ENCODE peak calls at places on chromosomes 11 and 22, in nine cellular contexts. One of them, this sample, is unnamed.
A peak's percentile ranks its signal among the peaks of the same experiment; 100 is the strongest.

GRCh38 chr11:73331138-73331916 is 23.3 kb downstream of the ARHGEF17 start:
- DNase-seq in stimulated activated CD4-positive, alpha-beta T cell treated with anti-CD3 and anti-CD28 coated beads, Interleukin-2, amount 100 ng/mL, for 24 hours: no peak
- DNase-seq in NCI-H2029: no peak
- DNase-seq in astrocyte of the hippocampus: peak; percentile 79
- DNase-seq in MV-4-11: no peak
- DNase-seq in amygdala: no peak
- DNase-seq in T-helper 2 cell: no peak
- DNase-seq in tibial nerve: no peak
- DNase-seq in tibial artery: no peak
- DNase-seq in this sample: no peak

GRCh38 chr11:125081098-125081798 is 18.1 kb downstream of the SLC37A2 start:
- DNase-seq in stimulated activated CD4-positive, alpha-beta T cell treated with anti-CD3 and anti-CD28 coated beads, Interleukin-2, amount 100 ng/mL, for 24 hours: no peak
- DNase-seq in NCI-H2029: no peak
- DNase-seq in astrocyte of the hippocampus: no peak
- DNase-seq in MV-4-11: no peak
- DNase-seq in amygdala: no peak
- DNase-seq in T-helper 2 cell: no peak
- DNase-seq in tibial nerve: no peak
- DNase-seq in tibial artery: no peak
- DNase-seq in this sample: no peak

GRCh38 chr11:2870955-2871720 is 14.4 kb downstream of the CDKN1C start:
- DNase-seq in stimulated activated CD4-positive, alpha-beta T cell treated with anti-CD3 and anti-CD28 coated beads, Interleukin-2, amount 100 ng/mL, for 24 hours: no peak
- DNase-seq in NCI-H2029: no peak
- DNase-seq in astrocyte of the hippocampus: no peak
- DNase-seq in MV-4-11: no peak
- DNase-seq in amygdala: no peak
- DNase-seq in T-helper 2 cell: no peak
- DNase-seq in tibial nerve: no peak
- DNase-seq in tibial artery: no peak
- DNase-seq in this sample: no peak

GRCh38 chr11:2730323-2731284 is 30.8 kb upstream of the KCNQ1OT1 start:
- DNase-seq in stimulated activated CD4-positive, alpha-beta T cell treated with anti-CD3 and anti-CD28 coated beads, Interleukin-2, amount 100 ng/mL, for 24 hours: no peak
- DNase-seq in NCI-H2029: no peak
- DNase-seq in astrocyte of the hippocampus: no peak
- DNase-seq in MV-4-11: no peak
- DNase-seq in amygdala: peak; percentile 60
- DNase-seq in T-helper 2 cell: no peak
- DNase-seq in tibial nerve: no peak
- DNase-seq in tibial artery: no peak
- DNase-seq in this sample: no peak

GRCh38 chr22:25666308-25666707 is 75.7 kb upstream of the MYO18B start:
- DNase-seq in stimulated activated CD4-positive, alpha-beta T cell treated with anti-CD3 and anti-CD28 coated beads, Interleukin-2, amount 100 ng/mL, for 24 hours: no peak
- DNase-seq in NCI-H2029: no peak
- DNase-seq in astrocyte of the hippocampus: no peak
- DNase-seq in MV-4-11: peak; percentile 58
- DNase-seq in amygdala: no peak
- DNase-seq in T-helper 2 cell: no peak
- DNase-seq in tibial nerve: peak; percentile 22
- DNase-seq in tibial artery: peak; percentile 72
- DNase-seq in this sample: no peak

GRCh38 chr11:12410006-12410728 is 32.8 kb downstream of the PARVA start:
- DNase-seq in stimulated activated CD4-positive, alpha-beta T cell treated with anti-CD3 and anti-CD28 coated beads, Interleukin-2, amount 100 ng/mL, for 24 hours: no peak
- DNase-seq in NCI-H2029: no peak
- DNase-seq in astrocyte of the hippocampus: peak; percentile 38
- DNase-seq in MV-4-11: no peak
- DNase-seq in amygdala: no peak
- DNase-seq in T-helper 2 cell: no peak
- DNase-seq in tibial nerve: no peak
- DNase-seq in tibial artery: no peak
- DNase-seq in this sample: no peak

GRCh38 chr22:43515411-43515810 is 103.6 kb downstream of the MPPED1 start:
- DNase-seq in stimulated activated CD4-positive, alpha-beta T cell treated with anti-CD3 and anti-CD28 coated beads, Interleukin-2, amount 100 ng/mL, for 24 hours: no peak
- DNase-seq in NCI-H2029: no peak
- DNase-seq in astrocyte of the hippocampus: no peak
- DNase-seq in MV-4-11: no peak
- DNase-seq in amygdala: no peak
- DNase-seq in T-helper 2 cell: no peak
- DNase-seq in tibial nerve: no peak
- DNase-seq in tibial artery: no peak
- DNase-seq in this sample: no peak

GRCh38 chr11:46237248-46238077 is 40.0 kb upstream of the CREB3L1 start:
- DNase-seq in stimulated activated CD4-positive, alpha-beta T cell treated with anti-CD3 and anti-CD28 coated beads, Interleukin-2, amount 100 ng/mL, for 24 hours: peak; percentile 64
- DNase-seq in NCI-H2029: peak; percentile 30
- DNase-seq in astrocyte of the hippocampus: peak; percentile 80
- DNase-seq in MV-4-11: peak; percentile 92
- DNase-seq in amygdala: no peak
- DNase-seq in T-helper 2 cell: peak; percentile 22
- DNase-seq in tibial nerve: peak; percentile 43
- DNase-seq in tibial artery: peak; percentile 70
- DNase-seq in this sample: peak; percentile 10

GRCh38 chr22:17430298-17430900 is 61.1 kb downstream of the CECR2 start:
- DNase-seq in stimulated activated CD4-positive, alpha-beta T cell treated with anti-CD3 and anti-CD28 coated beads, Interleukin-2, amount 100 ng/mL, for 24 hours: no peak
- DNase-seq in NCI-H2029: no peak
- DNase-seq in astrocyte of the hippocampus: no peak
- DNase-seq in MV-4-11: peak; percentile 46
- DNase-seq in amygdala: no peak
- DNase-seq in T-helper 2 cell: no peak
- DNase-seq in tibial nerve: peak; percentile 33
- DNase-seq in tibial artery: no peak
- DNase-seq in this sample: no peak

GRCh38 chr11:61961570-61962212 is 5.7 kb downstream of the FTH1 start:
- DNase-seq in stimulated activated CD4-positive, alpha-beta T cell treated with anti-CD3 and anti-CD28 coated beads, Interleukin-2, amount 100 ng/mL, for 24 hours: no peak
- DNase-seq in NCI-H2029: no peak
- DNase-seq in astrocyte of the hippocampus: peak; percentile 78
- DNase-seq in MV-4-11: no peak
- DNase-seq in amygdala: peak; percentile 72
- DNase-seq in T-helper 2 cell: no peak
- DNase-seq in tibial nerve: peak; percentile 73
- DNase-seq in tibial artery: peak; percentile 79
- DNase-seq in this sample: no peak

GRCh38 chr11:108313444-108313843 is 90.6 kb downstream of the ATM start:
- DNase-seq in stimulated activated CD4-positive, alpha-beta T cell treated with anti-CD3 and anti-CD28 coated beads, Interleukin-2, amount 100 ng/mL, for 24 hours: no peak
- DNase-seq in NCI-H2029: no peak
- DNase-seq in astrocyte of the hippocampus: no peak
- DNase-seq in MV-4-11: no peak
- DNase-seq in amygdala: no peak
- DNase-seq in T-helper 2 cell: no peak
- DNase-seq in tibial nerve: no peak
- DNase-seq in tibial artery: no peak
- DNase-seq in this sample: no peak

GRCh38 chr11:68583047-68583446 is 101.3 kb upstream of the GAL start:
- DNase-seq in stimulated activated CD4-positive, alpha-beta T cell treated with anti-CD3 and anti-CD28 coated beads, Interleukin-2, amount 100 ng/mL, for 24 hours: no peak
- DNase-seq in NCI-H2029: no peak
- DNase-seq in astrocyte of the hippocampus: peak; percentile 27
- DNase-seq in MV-4-11: no peak
- DNase-seq in amygdala: no peak
- DNase-seq in T-helper 2 cell: no peak
- DNase-seq in tibial nerve: no peak
- DNase-seq in tibial artery: no peak
- DNase-seq in this sample: no peak

GRCh38 chr11:115624065-115624464 is 119.8 kb upstream of the CADM1 start:
- DNase-seq in stimulated activated CD4-positive, alpha-beta T cell treated with anti-CD3 and anti-CD28 coated beads, Interleukin-2, amount 100 ng/mL, for 24 hours: no peak
- DNase-seq in NCI-H2029: no peak
- DNase-seq in astrocyte of the hippocampus: no peak
- DNase-seq in MV-4-11: no peak
- DNase-seq in amygdala: no peak
- DNase-seq in T-helper 2 cell: no peak
- DNase-seq in tibial nerve: no peak
- DNase-seq in tibial artery: no peak
- DNase-seq in this sample: no peak

GRCh38 chr22:35437038-35437437 is 37.1 kb downstream of the MCM5 start:
- DNase-seq in stimulated activated CD4-positive, alpha-beta T cell treated with anti-CD3 and anti-CD28 coated beads, Interleukin-2, amount 100 ng/mL, for 24 hours: no peak
- DNase-seq in NCI-H2029: peak; percentile 18
- DNase-seq in astrocyte of the hippocampus: no peak
- DNase-seq in MV-4-11: no peak
- DNase-seq in amygdala: no peak
- DNase-seq in T-helper 2 cell: no peak
- DNase-seq in tibial nerve: no peak
- DNase-seq in tibial artery: no peak
- DNase-seq in this sample: no peak

GRCh38 chr11:66429983-66430602 is 8.6 kb downstream of the MRPL11 start:
- DNase-seq in stimulated activated CD4-positive, alpha-beta T cell treated with anti-CD3 and anti-CD28 coated beads, Interleukin-2, amount 100 ng/mL, for 24 hours: peak; percentile 84
- DNase-seq in NCI-H2029: peak; percentile 46
- DNase-seq in astrocyte of the hippocampus: peak; percentile 86
- DNase-seq in MV-4-11: peak; percentile 65
- DNase-seq in amygdala: peak; percentile 56
- DNase-seq in T-helper 2 cell: peak; percentile 68
- DNase-seq in tibial nerve: peak; percentile 59
- DNase-seq in tibial artery: peak; percentile 84
- DNase-seq in this sample: peak; percentile 66

GRCh38 chr11:26741036-26741435 is 19.2 kb upstream of the SLC5A12 start:
- DNase-seq in stimulated activated CD4-positive, alpha-beta T cell treated with anti-CD3 and anti-CD28 coated beads, Interleukin-2, amount 100 ng/mL, for 24 hours: no peak
- DNase-seq in NCI-H2029: no peak
- DNase-seq in astrocyte of the hippocampus: peak; percentile 11
- DNase-seq in MV-4-11: no peak
- DNase-seq in amygdala: no peak
- DNase-seq in T-helper 2 cell: no peak
- DNase-seq in tibial nerve: no peak
- DNase-seq in tibial artery: no peak
- DNase-seq in this sample: peak; percentile 11

GRCh38 chr22:26558246-26558895 is 31.6 kb downstream of the TPST2 start:
- DNase-seq in stimulated activated CD4-positive, alpha-beta T cell treated with anti-CD3 and anti-CD28 coated beads, Interleukin-2, amount 100 ng/mL, for 24 hours: no peak
- DNase-seq in NCI-H2029: no peak
- DNase-seq in astrocyte of the hippocampus: peak; percentile 57
- DNase-seq in MV-4-11: no peak
- DNase-seq in amygdala: no peak
- DNase-seq in T-helper 2 cell: no peak
- DNase-seq in tibial nerve: no peak
- DNase-seq in tibial artery: no peak
- DNase-seq in this sample: no peak

GRCh38 chr22:46656856-46657654 is 36.9 kb downstream of the GRAMD4 start:
- DNase-seq in stimulated activated CD4-positive, alpha-beta T cell treated with anti-CD3 and anti-CD28 coated beads, Interleukin-2, amount 100 ng/mL, for 24 hours: no peak
- DNase-seq in NCI-H2029: no peak
- DNase-seq in astrocyte of the hippocampus: no peak
- DNase-seq in MV-4-11: no peak
- DNase-seq in amygdala: no peak
- DNase-seq in T-helper 2 cell: no peak
- DNase-seq in tibial nerve: no peak
- DNase-seq in tibial artery: no peak
- DNase-seq in this sample: no peak

GRCh38 chr11:94775576-94776327 is 7.6 kb downstream of the AMOTL1 start:
- DNase-seq in stimulated activated CD4-positive, alpha-beta T cell treated with anti-CD3 and anti-CD28 coated beads, Interleukin-2, amount 100 ng/mL, for 24 hours: no peak
- DNase-seq in NCI-H2029: peak; percentile 90
- DNase-seq in astrocyte of the hippocampus: no peak
- DNase-seq in MV-4-11: no peak
- DNase-seq in amygdala: no peak
- DNase-seq in T-helper 2 cell: no peak
- DNase-seq in tibial nerve: no peak
- DNase-seq in tibial artery: no peak
- DNase-seq in this sample: peak; percentile 26

GRCh38 chr22:44839721-44840120 is 87.3 kb downstream of the ARHGAP8 start:
- DNase-seq in stimulated activated CD4-positive, alpha-beta T cell treated with anti-CD3 and anti-CD28 coated beads, Interleukin-2, amount 100 ng/mL, for 24 hours: no peak
- DNase-seq in NCI-H2029: no peak
- DNase-seq in astrocyte of the hippocampus: no peak
- DNase-seq in MV-4-11: no peak
- DNase-seq in amygdala: no peak
- DNase-seq in T-helper 2 cell: no peak
- DNase-seq in tibial nerve: no peak
- DNase-seq in tibial artery: no peak
- DNase-seq in this sample: no peak

GRCh38 chr11:61141601-61142028 is 19.6 kb downstream of the VPS37C start:
- DNase-seq in stimulated activated CD4-positive, alpha-beta T cell treated with anti-CD3 and anti-CD28 coated beads, Interleukin-2, amount 100 ng/mL, for 24 hours: no peak
- DNase-seq in NCI-H2029: peak; percentile 94
- DNase-seq in astrocyte of the hippocampus: no peak
- DNase-seq in MV-4-11: no peak
- DNase-seq in amygdala: no peak
- DNase-seq in T-helper 2 cell: no peak
- DNase-seq in tibial nerve: no peak
- DNase-seq in tibial artery: peak; percentile 63
- DNase-seq in this sample: peak; percentile 92

GRCh38 chr11:85827768-85828639 is 17.1 kb upstream of the SYTL2 start:
- DNase-seq in stimulated activated CD4-positive, alpha-beta T cell treated with anti-CD3 and anti-CD28 coated beads, Interleukin-2, amount 100 ng/mL, for 24 hours: no peak
- DNase-seq in NCI-H2029: no peak
- DNase-seq in astrocyte of the hippocampus: peak; percentile 80
- DNase-seq in MV-4-11: no peak
- DNase-seq in amygdala: no peak
- DNase-seq in T-helper 2 cell: no peak
- DNase-seq in tibial nerve: no peak
- DNase-seq in tibial artery: no peak
- DNase-seq in this sample: no peak

GRCh38 chr11:13117344-13117743 is 108.2 kb downstream of the RASSF10 start:
- DNase-seq in stimulated activated CD4-positive, alpha-beta T cell treated with anti-CD3 and anti-CD28 coated beads, Interleukin-2, amount 100 ng/mL, for 24 hours: no peak
- DNase-seq in NCI-H2029: no peak
- DNase-seq in astrocyte of the hippocampus: no peak
- DNase-seq in MV-4-11: no peak
- DNase-seq in amygdala: no peak
- DNase-seq in T-helper 2 cell: no peak
- DNase-seq in tibial nerve: no peak
- DNase-seq in tibial artery: no peak
- DNase-seq in this sample: no peak

GRCh38 chr11:126917531-126918204 is 82.9 kb downstream of the KIRREL3 start:
- DNase-seq in stimulated activated CD4-positive, alpha-beta T cell treated with anti-CD3 and anti-CD28 coated beads, Interleukin-2, amount 100 ng/mL, for 24 hours: no peak
- DNase-seq in NCI-H2029: no peak
- DNase-seq in astrocyte of the hippocampus: peak; percentile 97
- DNase-seq in MV-4-11: peak; percentile 78
- DNase-seq in amygdala: no peak
- DNase-seq in T-helper 2 cell: no peak
- DNase-seq in tibial nerve: no peak
- DNase-seq in tibial artery: no peak
- DNase-seq in this sample: no peak

GRCh38 chr22:23315341-23315917 is 135.1 kb downstream of the BCR start:
- DNase-seq in stimulated activated CD4-positive, alpha-beta T cell treated with anti-CD3 and anti-CD28 coated beads, Interleukin-2, amount 100 ng/mL, for 24 hours: peak; percentile 60
- DNase-seq in NCI-H2029: no peak
- DNase-seq in astrocyte of the hippocampus: peak; percentile 84
- DNase-seq in MV-4-11: peak; percentile 64
- DNase-seq in amygdala: peak; percentile 63
- DNase-seq in T-helper 2 cell: peak; percentile 20
- DNase-seq in tibial nerve: peak; percentile 71
- DNase-seq in tibial artery: peak; percentile 72
- DNase-seq in this sample: peak; percentile 2

GRCh38 chr11:73308003-73308962 is at the start of gene ARHGEF17:
- DNase-seq in stimulated activated CD4-positive, alpha-beta T cell treated with anti-CD3 and anti-CD28 coated beads, Interleukin-2, amount 100 ng/mL, for 24 hours: peak; percentile 42
- DNase-seq in NCI-H2029: peak; percentile 40
- DNase-seq in astrocyte of the hippocampus: peak; percentile 92
- DNase-seq in MV-4-11: no peak
- DNase-seq in amygdala: peak; percentile 59
- DNase-seq in T-helper 2 cell: peak; percentile 17
- DNase-seq in tibial nerve: peak; percentile 49
- DNase-seq in tibial artery: peak; percentile 95
- DNase-seq in this sample: peak; percentile 67